ENCODE peak calls at places on chromosomes 7 and 10, in five cellular contexts. T, W, U, I and J are unnamed samples.

GRCh38 chr7:24829787-24830186 is 72.5 kb upstream of the GSDME start:
- DNase-seq in T (no peak), W (no peak), U (no peak), I (no peak), J (no peak)

GRCh38 chr7:3154881-3155494 is 111.3 kb upstream of the CARD11 start:
- DNase-seq in T (peak), W (no peak), U (peak), I (no peak), J (peak)

GRCh38 chr7:142063551-142064442 is 47.7 kb upstream of the MGAM2 start:
- DNase-seq in T (no peak), W (no peak), U (no peak), I (no peak), J (no peak)

GRCh38 chr7:19754521-19755116 is 18.8 kb downstream of the TMEM196 start:
- DNase-seq in T (no peak), W (no peak), U (no peak), I (no peak), J (peak)

GRCh38 chr7:71453630-71454029 is 321.7 kb downstream of the GALNT17 start:
- DNase-seq in T (no peak), W (no peak), U (no peak), I (no peak), J (no peak)

GRCh38 chr10:117264776-117265175 is 23.9 kb downstream of the SLC18A2 start:
- DNase-seq in T (no peak), W (no peak), U (no peak), I (no peak), J (no peak)

GRCh38 chr7:1019255-1019785 is 25.0 kb upstream of the GPR146 start:
- DNase-seq in T (no peak), W (no peak), U (no peak), I (no peak), J (no peak)

GRCh38 chr10:79059859-79060379 is 8.8 kb upstream of the ZMIZ1 start:
- DNase-seq in T (peak), W (no peak), U (no peak), I (peak), J (no peak)

GRCh38 chr10:126569513-126570447 is 100.7 kb downstream of the C10orf90 start:
- DNase-seq in T (no peak), W (peak), U (peak), I (no peak), J (no peak)

GRCh38 chr10:129329375-129330040 is 137.5 kb upstream of the MGMT start:
- DNase-seq in T (no peak), W (no peak), U (no peak), I (no peak), J (no peak)

GRCh38 chr10:131396108-131397010 is 84.8 kb upstream of the TCERG1L start:
- DNase-seq in T (no peak), W (no peak), U (no peak), I (no peak), J (peak)

GRCh38 chr7:70579397-70580097 is 552.4 kb upstream of the GALNT17 start:
- DNase-seq in T (no peak), W (no peak), U (no peak), I (no peak), J (no peak)

GRCh38 chr7:106178593-106179134 is 66.6 kb upstream of the SYPL1 start:
- DNase-seq in T (no peak), W (peak), U (no peak), I (no peak), J (no peak)

GRCh38 chr10:60549686-60550085 is 160.0 kb upstream of the ANK3 start:
- DNase-seq in T (no peak), W (no peak), U (no peak), I (no peak), J (peak)

GRCh38 chr7:44394112-44394447 is 68.7 kb upstream of the CAMK2B start:
- DNase-seq in T (no peak), W (no peak), U (no peak), I (no peak), J (no peak)

GRCh38 chr10:79397575-79398303 is 47.7 kb downstream of the ZCCHC24 start:
- DNase-seq in T (no peak), W (peak), U (peak), I (no peak), J (no peak)

GRCh38 chr7:27586825-27587224 is 75.9 kb downstream of the HIBADH start:
- DNase-seq in T (peak), W (no peak), U (no peak), I (peak), J (no peak)

GRCh38 chr10:59337254-59337653 is 25.1 kb downstream of the FAM13C start:
- DNase-seq in T (peak), W (peak), U (peak), I (peak), J (no peak)

GRCh38 chr10:80569131-80569895 is 31.6 kb downstream of the SH2D4B start:
- DNase-seq in T (no peak), W (no peak), U (no peak), I (no peak), J (no peak)

GRCh38 chr7:2433713-2434550 is 30.5 kb downstream of the CHST12 start:
- DNase-seq in T (no peak), W (no peak), U (no peak), I (no peak), J (no peak)

GRCh38 chr7:81161459-81162075 is 242.7 kb upstream of the SEMA3C start:
- DNase-seq in T (no peak), W (peak), U (peak), I (no peak), J (no peak)

GRCh38 chr7:5284304-5285281 is 1.9 kb downstream of the SLC29A4 start:
- DNase-seq in T (peak), W (no peak), U (no peak), I (peak), J (peak)

GRCh38 chr10:12628964-12629766 is 279.8 kb downstream of the CAMK1D start:
- DNase-seq in T (peak), W (peak), U (no peak), I (no peak), J (no peak)

GRCh38 chr10:117653170-117653515 is 110.6 kb downstream of the EMX2 start:
- DNase-seq in T (no peak), W (peak), U (peak), I (no peak), J (no peak)

GRCh38 chr10:125003901-125004467 is 62.1 kb downstream of the ZRANB1 start:
- DNase-seq in T (no peak), W (no peak), U (no peak), I (peak), J (no peak)

GRCh38 chr7:11831383-11831726 is 643 bp downstream of the THSD7A start:
- DNase-seq in T (no peak), W (peak), U (no peak), I (no peak), J (peak)

GRCh38 chr7:11830582-11831382 is 1.2 kb downstream of the THSD7A start:
- DNase-seq in T (no peak), W (peak), U (no peak), I (no peak), J (peak)

GRCh38 chr7:11830004-11830403 is 2.0 kb downstream of the THSD7A start:
- DNase-seq in T (no peak), W (no peak), U (no peak), I (no peak), J (no peak)

GRCh38 chr7:11833431-11833830 is 1.4 kb upstream of the THSD7A start:
- DNase-seq in T (no peak), W (no peak), U (no peak), I (no peak), J (no peak)

GRCh38 chr7:11831727-11832495 is at the start of gene THSD7A:
- DNase-seq in T (peak), W (peak), U (no peak), I (peak), J (peak)
- TF ChIP-seq CTCF in T (peak), W (no peak), U (no peak), I (no peak), J (no peak)

GRCh38 chr7:128164955-128165670 is 76.0 kb upstream of the LEP start:
- DNase-seq in T (no peak), W (no peak), U (no peak), I (no peak), J (no peak)
- H3K4me3 ChIP-seq in T (no peak), W (no peak), U (no peak), I (no peak), J (no peak)

GRCh38 chr10:84201682-84202081 is 7.3 kb downstream of the CDHR1 start:
- DNase-seq in T (peak), W (no peak), U (no peak), I (no peak), J (no peak)

GRCh38 chr10:84200537-84201243 is 6.4 kb downstream of the CDHR1 start:
- DNase-seq in T (peak), W (no peak), U (no peak), I (no peak), J (no peak)

GRCh38 chr10:84198206-84198915 is 4.0 kb downstream of the CDHR1 start:
- DNase-seq in T (peak), W (no peak), U (no peak), I (no peak), J (no peak)

GRCh38 chr10:84202349-84202748 is 8.0 kb downstream of the CDHR1 start:
- DNase-seq in T (peak), W (no peak), U (no peak), I (no peak), J (no peak)

DNA sequence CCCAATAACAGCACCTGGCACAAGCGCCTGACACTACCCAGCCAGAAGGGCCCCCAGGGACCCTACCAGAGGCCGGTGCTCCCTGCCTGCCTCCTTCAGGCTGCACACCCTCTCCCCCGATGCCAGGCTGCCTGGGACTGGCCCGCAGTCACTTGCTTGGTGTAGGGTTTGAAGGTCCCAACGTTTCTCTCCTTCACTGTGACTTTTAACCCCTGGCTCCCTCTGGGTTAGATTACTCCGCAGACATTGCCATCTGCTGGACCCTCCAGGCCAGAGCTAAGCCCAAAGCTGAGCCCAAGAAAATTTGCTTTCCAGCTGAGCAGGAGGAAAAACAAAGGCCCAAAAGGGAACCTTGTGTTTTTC is 6.9 kb downstream of the CDHR1 start:
- DNase-seq in T (no peak), W (no peak), U (no peak), I (no peak), J (peak)
- TF ChIP-seq CTCF in T (no peak), W (no peak), U (no peak), I (no peak), J (peak)

GRCh38 chr7:36058020-36058592 is 94.9 kb upstream of the EEPD1 start:
- DNase-seq in T (no peak), W (no peak), U (no peak), I (no peak), J (no peak)
- H3K4me3 ChIP-seq in T (no peak), W (no peak), U (no peak), I (no peak), J (no peak)